ENCODE peak calls at places on chromosomes 5 and 9, in eight cellular contexts. S is effector CD4-positive, alpha-beta T cell; P is activated naive CD8-positive, alpha-beta T cell treated with anti-CD3 and anti-CD28 coated beads, Interleukin-2, amount 50 U/mL, for 24 hours; M is fibroblast of pulmonary artery; D is glomerular endothelial cell; J is NAMALWA; G is mammary epithelial cell; I is NCI-H1694 treated with DMSO at 0.1 percent for 48 hours. L is an unnamed sample.

GRCh38 chr9:127762111-127762676 is 16.3 kb downstream of the SH2D3C start:
- DNase-seq in D (no peak), M (no peak), P (no peak), S (no peak), J (no peak), G (no peak), I (no peak), L (no peak)

GRCh38 chr9:103574056-103574455 is 520.1 kb upstream of the SMC2 start:
- DNase-seq in M (peak; percentile 39), J (no peak), I (no peak), G (peak; percentile 42), S (no peak), P (no peak), D (no peak), L (no peak)

GRCh38 chr5:17425385-17426070 is 72.5 kb upstream of the TAF11L2 start:
- DNase-seq in J (no peak), S (no peak), G (no peak), M (no peak), D (no peak), P (no peak), I (no peak), L (no peak)

GRCh38 chr5:114237766-114238165 is 124.1 kb upstream of the KCNN2 start:
- DNase-seq in J (no peak), G (peak; percentile 41), M (peak; percentile 56), S (no peak), P (no peak), I (no peak), D (peak; percentile 65), L (peak; percentile 92)

GRCh38 chr5:159003045-159004030 is 96.4 kb downstream of the EBF1 start:
- DNase-seq in G (peak; percentile 16), D (no peak), M (peak; percentile 32), P (no peak), S (no peak), I (no peak), J (peak; percentile 54), L (peak; percentile 38)

GRCh38 chr5:65822696-65823095 is 100.7 kb downstream of the NLN start:
- DNase-seq in I (no peak), D (no peak), P (no peak), S (no peak), M (no peak), J (no peak), G (no peak), L (no peak)

GRCh38 chr9:79689576-79689975 is 117.8 kb downstream of the TLE4 start:
- DNase-seq in J (no peak), G (no peak), I (no peak), M (no peak), D (no peak), P (no peak), S (no peak), L (no peak)

GRCh38 chr9:35338561-35339274 is 151.2 kb upstream of the RUSC2 start:
- DNase-seq in S (no peak), D (no peak), J (no peak), G (no peak), I (no peak), P (no peak), M (no peak), L (no peak)

GRCh38 chr9:81526587-81526986 is 162.8 kb downstream of the TLE1 start:
- DNase-seq in S (no peak), M (peak; percentile 77), D (no peak), I (no peak), G (peak; percentile 64), P (no peak), J (no peak), L (peak; percentile 91)